ENCODE peak calls at places on chromosomes 2 and 18, in six cellular contexts. C is T-cell, Q is Caki2, O is EL, N is HL-60, V is T-helper 2 cell. H is an unnamed sample.

GRCh38 chr2:120499784-120500495 is 154.0 kb downstream of the INHBB start:
- DNase-seq in N (no peak), C (no peak), Q (no peak), O (no peak), V (no peak), H (no peak)

GRCh38 chr2:16615687-16616615 is 49.7 kb downstream of the CYRIA start:
- DNase-seq in O (no peak), N (no peak), Q (no peak), C (no peak), V (no peak), H (no peak)

GRCh38 chr2:124585277-124585676 is 560.2 kb downstream of the CNTNAP5 start:
- DNase-seq in O (no peak), C (no peak), V (no peak), Q (no peak), N (no peak), H (no peak)

GRCh38 chr2:157627594-157628281 is 926 bp downstream of the ACVR1C start:
- DNase-seq in O (peak), V (peak), N (no peak), Q (no peak), C (peak), H (no peak)

GRCh38 chr2:46521215-46521683 is 41.9 kb downstream of the TMEM247 start:
- DNase-seq in O (peak), N (no peak), C (no peak), V (no peak), Q (no peak), H (peak)

GRCh38 chr2:162382283-162382682 is 38.4 kb downstream of the GCA start:
- DNase-seq in O (no peak), N (no peak), V (no peak), C (no peak), Q (no peak), H (no peak)

GRCh38 chr2:143730155-143730949 is 601.1 kb downstream of the ARHGAP15 start:
- DNase-seq in C (no peak), Q (no peak), V (no peak), O (peak), N (no peak), H (peak)

GRCh38 chr2:226581661-226582060 is 218.0 kb downstream of the IRS1 start:
- DNase-seq in N (no peak), C (no peak), O (peak), Q (no peak), V (no peak), H (no peak)

GRCh38 chr18:23135679-23136325 is 517 bp downstream of the CABLES1 start:
- DNase-seq in N (peak), Q (no peak), C (no peak), O (peak), V (no peak), H (peak)

GRCh38 chr2:79702934-79703333 is 190.1 kb downstream of the CTNNA2 start:
- DNase-seq in N (no peak), C (no peak), O (no peak), Q (no peak), V (no peak), H (no peak)

GRCh38 chr2:26640331-26640745 is 828 bp downstream of the CIB4 start:
- DNase-seq in O (peak), Q (peak), V (no peak), N (no peak), C (no peak), H (peak)

GRCh38 chr2:24793752-24794477 is 690 bp downstream of the CENPO start:
- DNase-seq in Q (no peak), V (no peak), C (no peak), O (peak), N (peak), H (peak)

GRCh38 chr2:200439981-200440380 is 69.9 kb downstream of the KCTD18 start:
- DNase-seq in Q (no peak), C (no peak), O (no peak), V (no peak), N (no peak), H (no peak)

GRCh38 chr2:168363382-168364092 is 92.5 kb upstream of the CERS6 start:
- DNase-seq in O (no peak), N (peak), Q (no peak), V (no peak), C (no peak), H (no peak)

GRCh38 chr18:11658989-11659388 is 30.1 kb upstream of the GNAL start:
- DNase-seq in Q (no peak), C (no peak), N (no peak), V (no peak), O (no peak), H (no peak)

GRCh38 chr2:75464348-75464946 is 96.3 kb downstream of the EVA1A start:
- DNase-seq in Q (peak), V (no peak), N (no peak), C (no peak), O (peak), H (peak)

GRCh38 chr2:178674122-178674521 is 133.1 kb downstream of the TTN start:
- DNase-seq in V (no peak), O (no peak), Q (no peak), N (no peak), C (no peak), H (no peak)

GRCh38 chr2:226796840-226797288 is 2.8 kb downstream of the IRS1 start:
- DNase-seq in N (no peak), Q (no peak), C (no peak), V (no peak), O (peak), H (peak)

GRCh38 chr2:85843543-85843942 is 45.2 kb downstream of the ST3GAL5 start:
- DNase-seq in V (no peak), N (peak), C (no peak), Q (no peak), O (no peak), H (no peak)